ENCODE peak calls at places on chromosomes 4 and X, in five cellular contexts. V, D, A, X and E are unnamed samples.

GRCh38 chrX:70262952-70263567 is 3.1 kb upstream of the P2RY4 start:
- DNase-seq in V (peak), A (no peak), D (no peak), X (peak), E (peak)

GRCh38 chrX:38513087-38513742 is 48.1 kb upstream of the TSPAN7 start:
- DNase-seq in X (no peak), V (no peak), D (no peak), A (no peak), E (no peak)

GRCh38 chr4:20462426-20463175 is 210.9 kb downstream of the SLIT2 start:
- DNase-seq in A (no peak), D (no peak), X (no peak), V (no peak), E (no peak)

GRCh38 chrX:132443196-132443595 is 45.6 kb downstream of the MBNL3 start:
- DNase-seq in A (no peak), V (no peak), D (no peak), X (no peak), E (no peak)

GRCh38 chrX:108091878-108092291 is 307 bp downstream of the ATG4A start:
- DNase-seq in V (no peak), D (no peak), A (no peak), X (no peak), E (no peak)

GRCh38 chr4:87995435-87995834 is 12.0 kb upstream of the PKD2 start:
- DNase-seq in V (no peak), D (no peak), A (no peak), X (no peak), E (no peak)

GRCh38 chr4:26520728-26521442 is 30.6 kb upstream of the CCKAR start:
- DNase-seq in X (no peak), A (no peak), D (no peak), V (no peak), E (no peak)

GRCh38 chr4:26175016-26175786 is 145.6 kb upstream of the RBPJ start:
- DNase-seq in D (no peak), V (peak), A (no peak), X (no peak), E (no peak)

GRCh38 chr4:125123710-125124109 is 191.0 kb upstream of the FAT4 start:
- DNase-seq in A (no peak), V (no peak), X (no peak), D (no peak), E (no peak)

GRCh38 chrX:130878350-130879341 is 24.4 kb downstream of the ENOX2 start:
- DNase-seq in X (no peak), D (no peak), V (no peak), A (peak), E (no peak)

GRCh38 chr4:76892601-76893000 is 5.3 kb downstream of the SOWAHB start:
- DNase-seq in X (no peak), D (no peak), A (no peak), V (no peak), E (no peak)

GRCh38 chr4:173411106-173411703 is 12.3 kb upstream of the SCRG1 start:
- DNase-seq in D (no peak), X (no peak), V (no peak), A (no peak), E (no peak)

GRCh38 chr4:5784021-5784420 is 73.0 kb downstream of the EVC start:
- DNase-seq in D (no peak), X (no peak), A (no peak), V (no peak), E (peak)